ENCODE peak calls at places on chromosomes 3 and 15, in nine cellular contexts. U is foreskin fibroblast, Z is heart left ventricle, T is nephron progenitor cell, G is GM10248, N is spleen, D is ovary, X is fibroblast of mammary gland, O is H9. E is an unnamed sample.

GRCh38 chr3:133643611-133644010 is 18.1 kb downstream of the TOPBP1 start:
- DNase-seq in U (no peak), Z (no peak), T (no peak), G (no peak), N (no peak), D (no peak), X (no peak), O (no peak), E (no peak)

GRCh38 chr3:9385209-9385936 is 12.0 kb upstream of the SETD5 start:
- DNase-seq in U (peak), Z (no peak), T (no peak), G (no peak), N (no peak), D (no peak), X (no peak), O (no peak), E (no peak)

GRCh38 chr3:16906679-16907078 is 21.9 kb downstream of the PLCL2 start:
- DNase-seq in U (peak), Z (no peak), T (no peak), G (no peak), N (no peak), D (no peak), X (peak), O (no peak), E (peak)

GRCh38 chr3:144953959-144954358 is 982.3 kb downstream of the DIPK2A start:
- DNase-seq in U (no peak), Z (no peak), T (no peak), G (no peak), N (no peak), D (no peak), X (no peak), O (no peak), E (no peak)

GRCh38 chr15:83613716-83614115 is 40.2 kb upstream of the ADAMTSL3 start:
- DNase-seq in U (no peak), Z (no peak), T (no peak), G (no peak), N (no peak), D (no peak), X (peak), O (no peak), E (no peak)

GRCh38 chr15:77497108-77497737 is 76.5 kb downstream of the HMG20A start:
- DNase-seq in U (peak), Z (peak), T (no peak), G (no peak), N (peak), D (peak), X (no peak), O (peak), E (no peak)

GRCh38 chr3:134066539-134067310 is 37.0 kb upstream of the SLCO2A1 start:
- DNase-seq in U (no peak), Z (peak), T (no peak), G (no peak), N (peak), D (no peak), X (no peak), O (no peak), E (no peak)

GRCh38 chr3:154956815-154957214 is 123.3 kb upstream of the MME start:
- DNase-seq in U (peak), Z (no peak), T (no peak), G (no peak), N (no peak), D (no peak), X (peak), O (no peak), E (no peak)

GRCh38 chr15:38471974-38472373 is 18.0 kb downstream of the FAM98B start:
- DNase-seq in U (no peak), Z (no peak), T (no peak), G (no peak), N (no peak), D (no peak), X (no peak), O (no peak), E (no peak)

GRCh38 chr3:16177962-16178627 is 3.6 kb downstream of the GALNT15 start:
- DNase-seq in U (peak), Z (peak), T (peak), G (peak), N (peak), D (peak), X (peak), O (peak), E (peak)

GRCh38 chr3:107265526-107265925 is 111.7 kb upstream of the CCDC54 start:
- DNase-seq in U (no peak), Z (no peak), T (no peak), G (no peak), N (no peak), D (no peak), X (no peak), O (no peak), E (no peak)

GRCh38 chr15:60553163-60553562 is 74.2 kb upstream of the ICE2 start:
- DNase-seq in U (no peak), Z (no peak), T (no peak), G (no peak), N (no peak), D (no peak), X (no peak), O (no peak), E (no peak)
- TF ChIP-seq CTCF in U (no peak), Z (no peak), T (no peak), G (no peak), N (no peak), D (no peak), X (no peak), O (no peak), E (no peak)

GRCh38 chr3:52469001-52469400 is 13.6 kb downstream of the NISCH start:
- DNase-seq in U (peak), Z (no peak), T (no peak), G (no peak), N (no peak), D (no peak), X (peak), O (peak), E (no peak)
- TF ChIP-seq CTCF in U (no peak), Z (no peak), T (no peak), G (no peak), N (no peak), D (no peak), X (no peak), O (no peak), E (no peak)

GRCh38 chr15:90079619-90080559 is 22.4 kb downstream of the IDH2 start:
- DNase-seq in U (no peak), Z (no peak), T (no peak), G (no peak), N (no peak), D (no peak), X (no peak), O (no peak), E (no peak)

GRCh38 chr15:90082140-90082713 is 20.0 kb downstream of the IDH2 start:
- DNase-seq in U (no peak), Z (no peak), T (no peak), G (no peak), N (no peak), D (no peak), X (no peak), O (no peak), E (no peak)

GRCh38 chr15:90080818-90081382 is 21.4 kb downstream of the IDH2 start:
- DNase-seq in U (no peak), Z (no peak), T (no peak), G (no peak), N (no peak), D (no peak), X (no peak), O (no peak), E (no peak)

GRCh38 chr15:90076716-90077115 is 25.6 kb downstream of the IDH2 start:
- DNase-seq in U (no peak), Z (no peak), T (no peak), G (no peak), N (no peak), D (no peak), X (no peak), O (no peak), E (no peak)

DNA sequence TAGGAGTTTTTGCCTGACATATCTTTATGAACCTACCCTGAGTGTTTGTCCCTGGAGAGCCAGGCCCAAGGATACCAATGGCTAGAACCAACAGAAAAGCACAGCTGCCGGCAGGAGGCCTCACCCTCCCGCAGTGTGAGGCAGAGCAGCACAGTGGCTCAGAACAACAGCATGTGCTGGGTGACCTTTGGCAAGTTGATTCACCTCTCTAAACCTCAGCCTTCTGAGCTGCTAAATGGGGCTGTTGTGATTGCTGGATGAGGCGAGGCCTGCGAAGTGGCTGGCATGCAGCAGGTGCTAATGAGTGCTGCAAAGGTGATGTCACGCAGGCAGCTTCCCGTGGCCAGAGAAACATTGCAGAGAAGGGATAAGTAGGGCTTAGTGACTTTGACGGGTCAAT is 23.3 kb downstream of the IDH2 start:
- DNase-seq in U (no peak), Z (no peak), T (no peak), G (no peak), N (no peak), D (no peak), X (no peak), O (no peak), E (no peak)
- TF ChIP-seq CTCF in U (no peak), Z (no peak), T (no peak), G (no peak), N (no peak), D (no peak), X (no peak), O (no peak), E (no peak)

DNA sequence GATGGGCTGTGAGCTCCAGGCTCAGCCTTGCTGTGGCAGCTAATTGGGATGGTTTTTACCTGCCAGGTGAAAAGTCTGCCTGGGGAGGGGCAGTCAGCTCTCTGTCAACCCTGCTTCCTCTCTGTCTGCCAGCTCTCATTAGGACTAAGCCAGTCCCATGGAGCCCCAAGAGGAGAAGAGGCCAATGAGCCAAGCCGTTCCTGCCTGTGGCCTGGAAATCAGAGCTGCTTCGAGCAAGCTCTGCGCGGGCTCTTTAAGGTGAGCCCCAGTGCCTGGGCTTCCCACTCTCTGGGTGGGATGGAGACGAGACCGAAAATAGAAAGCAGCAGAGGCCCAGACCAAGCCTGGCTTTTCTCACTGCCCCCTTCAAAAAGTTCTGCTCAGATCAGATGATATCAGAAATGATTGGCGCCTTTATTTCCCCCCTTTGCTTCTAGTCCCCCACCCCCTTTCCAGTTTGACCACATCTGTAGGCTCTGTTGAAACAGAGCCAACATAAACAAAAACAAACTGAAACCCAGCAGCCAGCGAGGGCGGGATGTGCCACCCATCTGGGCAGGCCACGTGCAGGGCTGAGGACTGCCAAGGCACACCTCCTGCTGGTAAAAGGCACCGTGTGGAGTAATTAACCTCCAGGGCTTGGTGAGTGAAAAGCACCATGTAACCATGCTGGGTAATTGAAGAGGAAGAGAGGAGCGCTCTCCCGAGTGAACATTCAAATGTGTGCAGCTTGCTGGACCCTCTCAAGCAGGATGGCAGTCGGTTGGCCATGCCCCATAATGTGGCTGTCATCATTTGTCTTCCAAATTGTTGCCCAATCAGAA is 471.0 kb upstream of the PROK2 start:
- DNase-seq in U (peak), Z (peak), T (no peak), G (no peak), N (peak), D (no peak), X (no peak), O (no peak), E (peak)
- TF ChIP-seq CTCF in U (peak), Z (no peak), T (no peak), G (no peak), N (no peak), D (no peak), X (no peak), O (no peak), E (no peak)

GRCh38 chr15:51390932-51391432 is 49.5 kb downstream of the GLDN start:
- DNase-seq in U (no peak), Z (no peak), T (no peak), G (no peak), N (no peak), D (no peak), X (no peak), O (peak), E (no peak)
- TF ChIP-seq CTCF in U (no peak), Z (no peak), T (no peak), G (no peak), N (no peak), D (no peak), X (no peak), O (no peak), E (no peak)

GRCh38 chr3:170180952-170181876 is at the start of gene PHC3:
- DNase-seq in U (peak), Z (peak), T (peak), G (peak), N (peak), D (peak), X (peak), O (peak), E (peak)
- TF ChIP-seq CTCF in U (no peak), Z (no peak), T (no peak), G (peak), N (no peak), D (peak), X (no peak), O (no peak), E (no peak)

DNA sequence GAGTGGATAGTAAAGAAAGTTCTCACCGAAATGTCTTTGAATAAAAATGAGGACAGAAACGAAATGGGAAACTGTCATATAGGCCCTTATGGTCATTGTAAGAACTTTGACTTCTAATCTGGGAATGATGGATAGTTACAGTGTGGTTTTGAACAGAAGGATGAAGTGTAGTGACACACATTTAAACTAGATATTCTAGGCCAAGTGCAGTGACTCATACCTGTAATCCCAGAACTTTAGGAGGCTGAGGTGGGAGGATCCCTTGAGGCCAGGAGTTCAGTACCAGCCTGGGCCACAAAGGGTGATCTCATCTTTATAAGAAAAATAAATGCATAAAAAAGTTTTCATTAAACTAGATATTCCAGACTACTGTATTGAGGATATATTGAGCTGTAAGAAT is 452.8 kb downstream of the ROBO1 start:
- DNase-seq in U (no peak), Z (no peak), T (no peak), G (no peak), N (no peak), D (no peak), X (peak), O (no peak), E (no peak)
- TF ChIP-seq CTCF in U (no peak), Z (no peak), T (no peak), G (no peak), N (no peak), D (no peak), X (no peak), O (no peak), E (no peak)

DNA sequence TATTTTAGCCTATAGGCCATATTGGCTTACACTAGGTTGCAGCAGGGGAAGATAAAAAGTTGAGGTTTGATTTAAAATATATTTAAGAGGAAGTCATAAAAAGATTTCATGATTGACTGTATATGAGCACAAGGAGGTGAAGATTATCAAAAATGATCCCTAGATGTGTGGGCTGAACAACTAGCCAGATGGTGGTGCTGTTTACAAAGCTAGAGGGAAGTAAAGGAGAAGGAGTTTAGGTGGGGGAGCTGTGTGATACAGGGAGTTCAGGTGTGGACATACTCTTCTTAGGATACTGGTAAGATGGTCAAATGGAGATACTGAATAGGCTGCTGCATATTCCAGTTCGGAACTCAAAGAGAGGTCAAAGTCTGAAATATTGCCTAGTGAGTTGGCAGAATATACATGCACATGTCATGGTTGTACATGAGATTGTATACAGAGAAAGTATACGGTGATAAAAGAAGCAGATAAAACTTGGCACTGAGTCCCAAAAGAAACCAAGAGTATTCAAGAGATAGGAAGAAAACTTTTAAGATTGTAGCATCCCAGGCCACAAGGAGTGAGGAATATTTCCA is 727.8 kb downstream of the NLGN1 start:
- DNase-seq in U (peak), Z (no peak), T (no peak), G (no peak), N (no peak), D (no peak), X (peak), O (peak), E (no peak)
- TF ChIP-seq CTCF in U (peak), Z (peak), T (peak), G (peak), N (no peak), D (no peak), X (peak), O (peak), E (no peak)